ENCODE peak calls at places on chromosomes 3 and 15, in five cellular contexts. O is GM20000; X is cardiac muscle cell; N is CD4-positive, alpha-beta T cell; H is lung microvascular endothelial cell. R is an unnamed sample.

GRCh38 chr3:57803647-57804081 is 47.6 kb downstream of the SLMAP start:
- DNase-seq in O (no peak), X (peak; percentile 90), N (no peak), H (peak; percentile 95), R (no peak)

GRCh38 chr3:5194801-5195509 is 7.4 kb downstream of the EDEM1 start:
- DNase-seq in O (no peak), X (peak; percentile 80), N (peak; percentile 25), H (peak; percentile 89), R (peak; percentile 22)

GRCh38 chr3:122101646-122102045 is 46.5 kb downstream of the CD86 start:
- DNase-seq in O (peak; percentile 40), X (peak; percentile 73), N (no peak), H (peak; percentile 58), R (no peak)

GRCh38 chr3:87145553-87145952 is 81.6 kb upstream of the CHMP2B start:
- DNase-seq in O (peak; percentile 10), X (peak; percentile 37), N (no peak), H (peak; percentile 23), R (no peak)

GRCh38 chr3:137746808-137747207 is 17.3 kb upstream of the SOX14 start:
- DNase-seq in O (no peak), X (no peak), N (no peak), H (no peak), R (no peak)

GRCh38 chr15:38671675-38672141 is 107.1 kb upstream of the RASGRP1 start:
- DNase-seq in O (no peak), X (no peak), N (peak; percentile 23), H (no peak), R (peak; percentile 84)

GRCh38 chr15:74776851-74777768 is 4.8 kb upstream of the CSK start:
- DNase-seq in O (peak; percentile 86), X (peak; percentile 36), N (peak; percentile 58), H (peak; percentile 69), R (no peak)

GRCh38 chr3:13532661-13533060 is 16.3 kb upstream of the FBLN2 start:
- DNase-seq in O (no peak), X (no peak), N (no peak), H (no peak), R (no peak)

GRCh38 chr3:35224571-35225280 is 414.6 kb upstream of the ARPP21 start:
- DNase-seq in O (no peak), X (no peak), N (no peak), H (no peak), R (no peak)

GRCh38 chr3:101631397-101631796 is 45.5 kb downstream of the ZBTB11 start:
- DNase-seq in O (no peak), X (no peak), N (no peak), H (no peak), R (no peak)

GRCh38 chr3:143343944-143344343 is 224.4 kb downstream of the CHST2 start:
- DNase-seq in O (no peak), X (no peak), N (no peak), H (no peak), R (no peak)

GRCh38 chr3:14816359-14816758 is 2.4 kb upstream of the FGD5 start:
- DNase-seq in O (no peak), X (no peak), N (no peak), H (no peak), R (no peak)

GRCh38 chr3:191331443-191331842 is 1.1 kb upstream of the UTS2B start:
- DNase-seq in O (no peak), X (peak; percentile 35), N (no peak), H (peak; percentile 77), R (no peak)

GRCh38 chr3:73473578-73474448 is 150.9 kb downstream of the PDZRN3 start:
- DNase-seq in O (no peak), X (no peak), N (no peak), H (no peak), R (no peak)

GRCh38 chr3:33773627-33774026 is 24.8 kb upstream of the PDCD6IP start:
- DNase-seq in O (no peak), X (no peak), N (no peak), H (no peak), R (no peak)

GRCh38 chr3:40172560-40172959 is 136.9 kb upstream of the EIF1B start:
- DNase-seq in O (no peak), X (no peak), N (no peak), H (no peak), R (no peak)

GRCh38 chr15:70013647-70014310 is 83.9 kb downstream of the TLE3 start:
- DNase-seq in O (no peak), X (no peak), N (no peak), H (no peak), R (no peak)

GRCh38 chr3:23793528-23794134 is 12.1 kb upstream of the UBE2E1 start:
- DNase-seq in O (no peak), X (no peak), N (no peak), H (no peak), R (no peak)

GRCh38 chr3:69388241-69388640 is 2.4 kb upstream of the FRMD4B start:
- DNase-seq in O (no peak), X (no peak), N (no peak), H (no peak), R (no peak)